ENCODE peak calls at places on chromosomes 5 and 9, in four cellular contexts. H is body of pancreas, Z is PC-9, V is IMR-90. D is an unnamed sample. For H3K4me1, the result is how much of the 10 kb centered on the place peaks cover.

GRCh38 chr5:140220032-140220697 is 45.2 kb downstream of the CYSTM1 start:
- DNase-seq in H (no peak), Z (no peak), V (peak), D (no peak)

GRCh38 chr9:69919461-69920061 is 98.9 kb downstream of the CFAP95 start:
- DNase-seq in H (no peak), V (peak), Z (peak), D (peak)

GRCh38 chr5:98050583-98050982 is 722.9 kb upstream of the RGMB start:
- DNase-seq in V (peak), H (no peak), Z (peak), D (no peak)

GRCh38 chr5:175749591-175749990 is 91.7 kb downstream of the HRH2 start:
- DNase-seq in Z (peak), H (no peak), V (no peak), D (no peak)

GRCh38 chr5:96017951-96018350 is 56.3 kb upstream of the ELL2 start:
- DNase-seq in Z (no peak), V (peak), H (no peak), D (no peak)

GRCh38 chr5:38678079-38678478 is 121.6 kb upstream of the LIFR start:
- DNase-seq in H (no peak), Z (no peak), V (no peak), D (no peak)

GRCh38 chr5:9536717-9537116 is 9.2 kb downstream of the SEMA5A start:
- DNase-seq in Z (no peak), H (no peak), V (no peak), D (no peak)

GRCh38 chr5:65728219-65728618 is 6.2 kb downstream of the NLN start:
- DNase-seq in V (no peak), Z (no peak), H (no peak), D (no peak)

GRCh38 chr5:15757103-15757502 is 257.1 kb downstream of the FBXL7 start:
- DNase-seq in V (peak), H (no peak), Z (no peak), D (no peak)

GRCh38 chr5:128674837-128675446 is 136.9 kb upstream of the FBN2 start:
- DNase-seq in Z (peak), V (peak), H (peak), D (peak)

GRCh38 chr5:130731839-130732238 is 433.2 kb downstream of the HINT1 start:
- DNase-seq in Z (no peak), H (no peak), V (no peak), D (no peak)
- TF ChIP-seq CTCF in Z (no peak), H (no peak), V (no peak), D (no peak)

GRCh38 chr9:136525841-136526499 is 19.9 kb downstream of the NOTCH1 start:
- DNase-seq in H (peak), V (no peak), Z (no peak), D (no peak)

GRCh38 chr9:136526625-136527066 is 19.2 kb downstream of the NOTCH1 start:
- DNase-seq in V (no peak), Z (no peak), H (no peak), D (no peak)

GRCh38 chr9:136527721-136528710 is 17.8 kb downstream of the NOTCH1 start:
- DNase-seq in Z (no peak), V (no peak), H (no peak), D (no peak)

GRCh38 chr9:136528716-136529341 is 17.0 kb downstream of the NOTCH1 start:
- DNase-seq in V (no peak), Z (no peak), H (no peak), D (no peak)

GRCh38 chr9:136527131-136527530 is 18.7 kb downstream of the NOTCH1 start:
- DNase-seq in H (no peak), V (no peak), Z (no peak), D (no peak)
- H3K27ac ChIP-seq in H (peak), V (no peak), Z (no peak), D (no peak)

DNA sequence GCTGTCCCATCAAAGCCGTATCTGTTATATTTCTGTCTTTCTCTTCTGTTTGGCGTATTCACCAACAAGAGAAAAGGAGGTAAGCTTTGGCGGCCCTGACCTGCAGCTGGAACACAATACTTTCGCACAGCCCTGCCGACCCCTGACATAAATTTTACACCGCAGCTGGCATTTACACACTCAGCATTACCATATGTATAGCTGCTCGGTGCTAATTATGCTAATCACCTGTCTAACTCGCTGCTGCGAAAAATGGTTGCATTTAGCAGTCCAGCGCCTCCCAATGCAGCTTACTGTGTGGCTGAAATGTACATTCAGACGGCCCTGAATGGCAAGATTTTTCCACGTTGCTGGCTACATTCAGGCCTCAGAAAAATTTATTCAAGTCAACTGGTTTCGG is 20.8 kb downstream of the PTCH1 start:
- DNase-seq in Z (no peak), H (no peak), V (no peak), D (no peak)
- H3K4me1 ChIP-seq in Z (under half), H (under half), V (under half), D (under half)

DNA sequence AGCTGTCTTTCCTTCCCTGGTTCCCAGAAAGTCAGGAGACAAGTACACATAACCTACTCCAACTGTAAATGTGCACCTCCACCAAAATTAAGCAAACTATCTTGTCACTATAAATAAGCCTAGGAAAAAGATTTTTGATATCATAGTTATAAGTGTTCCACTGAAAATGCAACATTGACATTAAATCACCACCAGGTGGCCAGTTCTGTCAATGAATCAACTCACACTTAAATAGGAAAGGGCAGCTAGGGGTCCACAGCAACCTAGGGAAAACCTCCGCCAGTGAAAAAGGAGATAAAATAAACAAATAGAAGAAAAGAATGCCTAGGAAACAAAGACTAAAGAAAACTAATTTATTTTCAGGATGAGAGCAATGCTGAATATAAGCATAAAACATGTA is 243.0 kb upstream of the PTPRD start:
- DNase-seq in V (no peak), H (no peak), Z (no peak), D (peak)
- TF ChIP-seq CTCF in V (no peak), H (peak), Z (peak), D (peak)

GRCh38 chr5:937151-937924 is 44.7 kb downstream of the TRIP13 start:
- DNase-seq in Z (no peak), V (no peak), H (no peak), D (no peak)

GRCh38 chr5:939368-939767 is 46.7 kb downstream of the TRIP13 start:
- DNase-seq in V (no peak), H (no peak), Z (no peak), D (no peak)

GRCh38 chr5:935510-936084 is 42.9 kb downstream of the TRIP13 start:
- DNase-seq in Z (no peak), H (no peak), V (no peak), D (no peak)

GRCh38 chr5:933251-933861 is 40.7 kb downstream of the TRIP13 start:
- DNase-seq in V (no peak), Z (no peak), H (no peak), D (no peak)

DNA sequence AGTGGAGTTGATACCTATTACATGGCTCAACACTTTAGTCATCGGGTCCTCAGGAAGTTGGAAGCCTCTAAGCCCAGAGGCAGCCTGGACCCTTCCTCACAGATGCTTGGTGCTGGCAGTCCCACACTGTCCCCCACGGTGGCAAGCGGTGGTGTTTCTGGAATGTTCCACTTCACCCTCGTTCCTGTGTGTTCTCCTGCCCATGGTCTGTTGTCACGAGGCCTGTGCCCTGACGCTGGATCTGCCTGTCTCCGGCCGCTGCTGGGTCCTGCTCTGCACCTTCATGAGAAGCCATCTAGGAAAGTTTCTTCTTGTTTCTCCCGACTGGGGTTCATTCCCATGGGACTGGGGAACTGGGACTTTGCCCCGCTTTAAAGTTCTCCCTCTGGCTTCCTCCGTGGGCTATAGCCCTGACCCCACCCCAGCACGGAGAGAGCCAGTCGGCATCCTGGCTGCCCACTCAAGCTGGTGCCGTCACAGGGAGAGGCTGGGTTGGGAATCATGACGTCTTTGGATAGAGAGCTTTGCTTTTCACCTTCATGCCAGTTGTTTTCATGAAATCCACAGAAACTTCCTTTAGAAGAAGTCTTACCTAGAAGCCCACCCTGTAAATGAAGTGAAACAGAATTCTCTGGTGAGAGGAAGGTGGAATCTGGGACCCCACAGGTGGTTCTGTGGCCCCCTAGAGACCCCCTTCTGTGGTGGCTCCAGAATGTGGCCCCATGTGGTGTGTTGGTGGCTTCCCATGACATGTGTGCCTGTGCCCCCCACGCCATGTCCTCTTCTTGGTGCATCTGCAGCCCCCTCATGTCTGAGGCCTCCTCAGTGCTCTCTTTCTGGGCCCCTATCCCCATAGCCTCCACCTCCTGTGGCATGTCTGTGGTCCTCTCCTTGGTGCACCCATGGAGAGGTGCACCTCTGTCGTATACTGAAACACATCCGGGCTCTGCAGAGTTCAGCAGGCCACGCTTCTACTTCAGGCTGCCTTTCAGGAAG is 43.8 kb downstream of the TRIP13 start:
- DNase-seq in Z (no peak), H (no peak), V (no peak), D (no peak)
- H3K27ac ChIP-seq in Z (no peak), H (no peak), V (no peak), D (no peak)

GRCh38 chr5:180804129-180804601 is 1.6 kb upstream of the MGAT1 start:
- DNase-seq in V (no peak), Z (no peak), H (no peak), D (no peak)
- H3K4me1 ChIP-seq in V (under half), Z (half or more), H (half or more), D (under half)

DNA sequence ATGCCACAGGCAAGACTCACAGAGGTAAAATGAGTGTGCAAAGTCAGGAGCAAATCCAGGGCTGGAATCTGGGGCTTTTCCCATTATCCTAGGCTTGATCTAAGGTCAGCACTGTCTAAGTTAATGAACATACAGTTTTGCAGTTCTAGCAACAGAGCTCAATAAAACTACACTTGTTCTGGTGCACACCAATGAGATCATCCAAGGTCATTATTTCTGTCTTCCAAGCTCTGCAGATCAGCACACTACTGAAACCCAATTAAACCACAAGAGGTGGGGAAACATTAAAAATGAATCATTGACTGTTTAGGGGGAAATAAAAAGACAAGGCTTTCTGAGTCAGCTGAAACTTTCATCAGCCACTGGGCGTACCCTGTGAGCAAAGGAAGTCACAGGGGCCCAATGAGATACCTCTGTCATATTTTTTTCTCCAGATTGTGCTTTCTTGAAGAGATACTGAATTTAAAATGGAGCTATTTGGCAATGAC is 662.2 kb upstream of the ZNF608 start:
- DNase-seq in H (no peak), V (peak), Z (no peak), D (peak)
- TF ChIP-seq CTCF in H (no peak), V (no peak), Z (no peak), D (no peak)

GRCh38 chr9:124699575-124699974 is 71.5 kb downstream of the NR6A1 start:
- DNase-seq in V (no peak), Z (no peak), H (no peak), D (no peak)

GRCh38 chr9:124698265-124698664 is 72.8 kb downstream of the NR6A1 start:
- DNase-seq in Z (no peak), V (peak), H (no peak), D (no peak)

GRCh38 chr9:124696101-124696500 is 75.0 kb downstream of the NR6A1 start:
- DNase-seq in Z (no peak), V (peak), H (no peak), D (no peak)

GRCh38 chr9:124695280-124695890 is 75.7 kb downstream of the NR6A1 start:
- DNase-seq in V (peak), H (no peak), Z (peak), D (no peak)

GRCh38 chr9:124697326-124698200 is 73.5 kb downstream of the NR6A1 start:
- DNase-seq in Z (no peak), V (peak), H (no peak), D (peak)
- H3K27ac ChIP-seq in Z (peak), V (peak), H (no peak), D (peak)

D was measured in cardiac muscle cell.